ENCODE peak calls at places on chromosomes 5 and 9, in four cellular contexts. R is tibial nerve, I is PC-9, V is pancreas. K is an unnamed sample.

GRCh38 chr5:72556351-72557146 is 49.3 kb upstream of the ZNF366 start:
- DNase-seq in R (peak; percentile 17), I (peak; percentile 53), V (peak; percentile 44), K (peak; percentile 59)

GRCh38 chr9:7139886-7140285 is 382.1 kb downstream of the KDM4C start:
- DNase-seq in V (no peak), R (no peak), I (no peak), K (no peak)

GRCh38 chr9:33476503-33476902 is 2.8 kb upstream of the NOL6 start:
- DNase-seq in V (no peak), I (no peak), R (no peak), K (no peak)

GRCh38 chr5:129963359-129963758 is 59.1 kb downstream of the CHSY3 start:
- DNase-seq in R (no peak), I (no peak), V (no peak), K (peak; percentile 70)

GRCh38 chr5:156367602-156368001 is 40.6 kb downstream of the SGCD start:
- DNase-seq in V (no peak), I (no peak), R (no peak), K (no peak)

GRCh38 chr9:81517954-81518353 is 171.4 kb downstream of the TLE1 start:
- DNase-seq in I (no peak), R (no peak), V (no peak), K (no peak)

GRCh38 chr5:135236951-135237791 is 161.9 kb downstream of the MACROH2A1 start:
- DNase-seq in V (no peak), I (no peak), R (no peak), K (no peak)

GRCh38 chr5:124906339-124907097 is 160.1 kb upstream of the ZNF608 start:
- DNase-seq in V (peak; percentile 54), I (no peak), R (peak; percentile 37), K (no peak)

GRCh38 chr5:45262061-45262590 is 434.1 kb downstream of the HCN1 start:
- DNase-seq in R (no peak), V (no peak), I (no peak), K (no peak)

GRCh38 chr9:133893191-133893994 is 98.7 kb downstream of the VAV2 start:
- DNase-seq in V (no peak), I (no peak), R (no peak), K (no peak)

GRCh38 chr9:133891741-133892140 is 100.4 kb downstream of the VAV2 start:
- DNase-seq in R (no peak), I (no peak), V (no peak), K (no peak)

GRCh38 chr9:133894377-133895321 is 97.5 kb downstream of the VAV2 start:
- DNase-seq in V (no peak), I (no peak), R (no peak), K (no peak)

GRCh38 chr9:133890583-133890982 is 101.5 kb downstream of the VAV2 start:
- DNase-seq in R (no peak), V (no peak), I (no peak), K (no peak)

DNA sequence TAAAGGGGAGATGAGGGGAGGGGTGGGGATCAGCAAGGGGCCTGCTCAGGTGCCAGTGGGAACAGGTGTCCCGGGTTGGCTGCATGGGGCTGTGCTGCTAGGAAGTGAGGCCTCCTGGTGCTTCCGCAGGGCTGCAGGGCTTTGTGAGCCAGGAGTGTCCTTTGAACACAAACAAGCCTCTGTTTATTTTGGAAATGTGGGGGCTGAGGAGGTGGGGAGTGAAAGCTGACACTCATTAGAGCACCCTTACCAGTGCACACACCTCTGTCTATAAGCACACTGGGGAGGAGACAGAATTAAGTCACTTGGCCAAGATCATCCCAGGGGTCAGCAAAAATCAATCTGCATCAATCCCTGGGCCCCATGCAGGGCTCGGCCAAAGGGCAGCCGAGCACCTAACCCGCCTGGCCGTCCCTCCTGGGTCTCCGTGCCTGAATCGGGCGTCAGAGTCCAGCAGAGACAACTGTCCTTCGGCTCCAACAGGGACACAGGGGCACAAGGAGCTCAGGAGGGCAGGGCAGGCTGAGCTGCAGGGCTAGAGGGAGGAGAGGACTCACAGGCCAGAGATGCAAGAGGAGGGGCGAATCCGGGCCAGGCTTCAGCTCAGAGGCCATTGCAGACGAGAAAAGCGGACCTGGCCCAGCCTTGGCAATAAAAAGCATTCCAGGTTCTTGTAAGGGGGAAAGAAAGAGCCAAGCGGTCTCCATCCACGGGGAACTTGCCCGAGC is 99.8 kb downstream of the VAV2 start:
- DNase-seq in V (no peak), R (no peak), I (no peak), K (no peak)
- H3K27ac ChIP-seq in V (peak overlapping the region; percentile 2), R (no peak overlapping the region), I (no peak overlapping the region), K (no peak overlapping the region)

GRCh38 chr9:4020038-4020746 is 279.7 kb downstream of the GLIS3 start:
- DNase-seq in V (no peak), I (peak; percentile 1), R (no peak), K (peak; percentile 9)
- H3K27ac ChIP-seq in V (no peak overlapping the region), I (peak overlapping the region; percentile 47), R (no peak overlapping the region), K (no peak overlapping the region)

DNA sequence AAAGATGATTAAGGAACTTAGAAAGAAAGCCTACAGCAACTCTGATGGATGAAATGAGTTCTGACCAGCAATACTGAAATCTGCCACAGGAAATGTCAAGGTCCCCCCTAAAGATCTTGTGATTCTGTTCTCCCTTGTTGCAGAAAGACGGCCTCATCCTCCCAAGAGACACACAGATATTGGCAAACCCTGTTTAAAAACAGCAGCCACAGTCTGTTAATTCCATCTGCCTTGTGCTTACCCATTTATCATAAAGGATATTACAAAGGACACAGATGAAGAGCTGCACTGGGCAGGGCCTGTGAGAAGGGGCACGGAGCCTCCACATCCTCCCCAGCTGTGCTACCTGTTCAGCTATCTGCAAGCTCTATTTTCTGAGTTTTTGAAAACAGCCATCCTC is 15.2 kb downstream of the RAPGEF1 start:
- DNase-seq in V (no peak), I (no peak), R (no peak), K (no peak)
- H3K27ac ChIP-seq in V (no peak overlapping the region), I (no peak overlapping the region), R (no peak overlapping the region), K (no peak overlapping the region)

GRCh38 chr9:134378901-134379338 is 52.7 kb downstream of the RXRA start:
- DNase-seq in R (no peak), V (no peak), I (peak; percentile 94), K (no peak)
- H3K27ac ChIP-seq in R (peak overlapping the region; percentile 91), V (peak overlapping the region; percentile 53), I (peak overlapping the region; percentile 94), K (no peak overlapping the region)

GRCh38 chr5:172234031-172234430 is 40.1 kb downstream of the EFCAB9 start:
- DNase-seq in I (no peak), R (no peak), V (no peak), K (no peak)
- H3K27ac ChIP-seq in I (no peak overlapping the region), R (no peak overlapping the region), V (no peak overlapping the region), K (no peak overlapping the region)

GRCh38 chr5:128407956-128408355 is 130.1 kb downstream of the FBN2 start:
- DNase-seq in R (no peak), I (no peak), V (no peak), K (no peak)

GRCh38 chr5:128409401-128409800 is 128.6 kb downstream of the FBN2 start:
- DNase-seq in R (no peak), I (no peak), V (no peak), K (peak; percentile 18)

GRCh38 chr5:128405159-128405558 is 132.9 kb downstream of the FBN2 start:
- DNase-seq in I (no peak), V (no peak), R (no peak), K (no peak)

GRCh38 chr5:128406863-128407262 is 131.2 kb downstream of the FBN2 start:
- DNase-seq in I (no peak), R (no peak), V (no peak), K (no peak)

DNA sequence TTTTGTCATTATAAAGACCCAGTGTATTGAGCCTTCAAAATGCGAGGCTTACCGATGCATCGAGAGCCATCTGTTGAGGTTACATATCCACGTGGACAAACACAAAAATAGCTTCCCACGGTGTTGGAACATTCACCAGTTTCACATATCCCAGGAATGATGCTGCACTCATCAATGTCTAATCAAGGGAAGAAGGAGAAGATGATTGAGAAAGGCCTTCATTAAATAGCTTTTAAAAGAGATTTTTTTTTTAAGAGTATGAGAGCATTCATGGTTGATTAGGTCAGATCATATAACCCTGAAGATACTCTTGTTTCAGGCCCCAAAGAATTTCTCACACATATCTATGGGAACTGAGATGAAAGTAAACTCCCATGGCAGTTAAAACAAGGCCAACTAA is 129.4 kb downstream of the FBN2 start:
- DNase-seq in R (no peak), V (no peak), I (no peak), K (no peak)
- H3K27ac ChIP-seq in R (no peak overlapping the region), V (no peak overlapping the region), I (no peak overlapping the region), K (no peak overlapping the region)

DNA sequence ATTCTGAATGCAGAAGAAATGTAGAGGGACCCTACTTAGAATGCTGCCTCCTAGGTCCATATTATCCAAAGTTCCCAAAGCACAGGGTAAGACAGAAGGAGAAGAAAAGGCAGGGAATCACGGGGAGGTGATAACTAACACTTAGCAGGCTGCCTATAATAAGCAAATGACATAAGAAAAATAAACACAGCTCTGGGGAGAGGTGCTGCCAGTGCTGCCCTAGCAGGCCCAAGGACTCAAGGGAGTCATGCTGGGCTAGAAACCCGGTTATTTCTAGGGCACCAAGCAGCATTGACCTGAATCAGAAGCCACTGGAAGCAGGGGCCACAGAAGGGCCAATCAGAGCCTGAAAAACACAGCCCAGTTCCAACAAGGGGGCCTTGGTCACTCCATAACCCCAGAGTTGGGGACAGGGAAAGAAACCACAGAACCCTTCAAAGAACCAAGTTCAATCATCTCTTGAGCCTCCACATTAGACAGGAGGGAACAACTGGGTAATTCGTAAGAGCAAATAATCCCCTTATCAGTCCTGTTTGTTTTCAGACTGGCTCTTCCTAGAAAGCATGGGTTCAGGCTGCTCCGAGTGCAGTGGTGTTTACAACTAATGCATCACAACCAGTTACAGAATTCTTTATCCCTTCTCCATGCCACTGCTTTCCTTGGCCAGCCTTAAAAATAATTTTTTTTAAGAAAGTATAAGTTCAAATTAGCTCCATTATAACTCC is 24.0 kb downstream of the NRG2 start:
- DNase-seq in R (no peak), I (no peak), V (no peak), K (no peak)
- H3K27ac ChIP-seq in R (no peak overlapping the region), I (no peak overlapping the region), V (no peak overlapping the region), K (no peak overlapping the region)